ENCODE peak calls at places on chromosomes 7 and 10, in nine cellular contexts. I is fibroblast of the conjunctiva; M is NCI-H524; T is ovary; K is WERI-Rb-1; B is mesenteric fat pad; L is fibroblast of gingiva; P is CD8-positive, alpha-beta T cell; X is retina. R is an unnamed sample.

GRCh38 chr10:44249490-44249889 is 135.4 kb downstream of the CXCL12 start:
- DNase-seq in M (no peak), L (no peak), I (no peak), T (no peak), X (no peak), K (no peak), B (no peak), P (no peak), R (no peak)

GRCh38 chr7:86645676-86646276 is 2.1 kb downstream of the GRM3 start:
- DNase-seq in I (no peak), T (no peak), X (no peak), P (no peak), K (no peak), M (no peak), B (no peak), L (no peak), R (no peak)

GRCh38 chr10:66405566-66405965 is 520.3 kb upstream of the LRRTM3 start:
- DNase-seq in P (no peak), L (no peak), I (no peak), K (no peak), B (no peak), X (no peak), M (peak; percentile 43), T (no peak), R (no peak)

GRCh38 chr10:31929986-31930675 is 1.5 kb upstream of the ARHGAP12 start:
- DNase-seq in T (no peak), P (peak; percentile 19), B (no peak), X (no peak), L (peak; percentile 45), I (no peak), M (peak; percentile 54), K (peak; percentile 21), R (peak; percentile 52)

GRCh38 chr7:38296059-38296857 is 22.8 kb upstream of the TARP start:
- DNase-seq in B (no peak), L (no peak), M (no peak), X (no peak), K (no peak), I (no peak), T (no peak), P (no peak), R (no peak)

GRCh38 chr10:124522903-124523260 is 61.3 kb downstream of the LHPP start:
- DNase-seq in P (no peak), B (no peak), M (no peak), I (no peak), T (no peak), X (no peak), L (no peak), K (no peak), R (no peak)

GRCh38 chr7:38330861-38331709 is 57.6 kb upstream of the TARP start:
- DNase-seq in L (no peak), T (no peak), K (peak; percentile 52), B (no peak), P (peak; percentile 26), I (no peak), X (no peak), M (no peak), R (no peak)

GRCh38 chr7:114901771-114902170 is 20.1 kb upstream of the MDFIC start:
- DNase-seq in M (no peak), T (no peak), K (no peak), B (no peak), P (no peak), I (no peak), X (no peak), L (no peak), R (no peak)

GRCh38 chr7:158492372-158492771 is 95.3 kb downstream of the PTPRN2 start:
- DNase-seq in P (no peak), X (peak; percentile 48), I (no peak), T (no peak), L (no peak), M (no peak), B (no peak), K (no peak), R (no peak)

GRCh38 chr10:114629824-114630430 is 28.1 kb downstream of the ABLIM1 start:
- DNase-seq in I (no peak), M (no peak), L (no peak), X (no peak), P (no peak), K (no peak), T (no peak), B (no peak), R (no peak)

GRCh38 chr7:71488308-71488707 is 356.4 kb downstream of the GALNT17 start:
- DNase-seq in M (peak; percentile 6), T (no peak), K (no peak), I (peak; percentile 59), L (no peak), B (no peak), P (no peak), X (no peak), R (no peak)

GRCh38 chr7:137715101-137715500 is 131.7 kb downstream of the DGKI start:
- DNase-seq in I (no peak), P (no peak), L (peak; percentile 60), T (no peak), X (no peak), K (no peak), M (no peak), B (no peak), R (no peak)

GRCh38 chr7:40579401-40579800 is 444.6 kb downstream of the SUGCT start:
- DNase-seq in I (no peak), B (no peak), M (no peak), P (no peak), K (peak; percentile 9), T (no peak), X (no peak), L (no peak), R (no peak)

GRCh38 chr10:8137726-8138125 is 83.2 kb downstream of the GATA3 start:
- DNase-seq in P (no peak), B (no peak), M (peak; percentile 1), T (no peak), L (no peak), I (no peak), X (no peak), K (no peak), R (no peak)

GRCh38 chr10:124342136-124342820 is 76.4 kb downstream of the OAT start:
- DNase-seq in T (no peak), M (no peak), X (no peak), L (no peak), P (no peak), B (peak; percentile 67), I (no peak), K (no peak), R (no peak)

R was measured in G401.